ENCODE peak calls at places on chromosomes 3 and 15, in nine cellular contexts. A, I, R, B, J, K, U, C and F are unnamed samples.

GRCh38 chr3:194814878-194815357 is 129.2 kb downstream of the FAM43A start:
- DNase-seq in A (no peak), I (no peak), R (peak; percentile 8), B (no peak), J (no peak), K (peak; percentile 16), U (peak; percentile 50), C (no peak), F (no peak)

GRCh38 chr3:186551387-186551786 is 7.2 kb upstream of the CRYGS start:
- DNase-seq in A (no peak), I (no peak), R (no peak), B (no peak), J (no peak), K (no peak), U (no peak), C (no peak), F (no peak)

GRCh38 chr3:14464521-14464920 is 62.1 kb downstream of the SLC6A6 start:
- DNase-seq in A (no peak), I (no peak), R (no peak), B (no peak), J (no peak), K (no peak), U (no peak), C (no peak), F (no peak)

GRCh38 chr3:48018841-48019240 is 2.6 kb upstream of the MAP4 start:
- DNase-seq in A (no peak), I (peak; percentile 81), R (no peak), B (no peak), J (no peak), K (no peak), U (peak; percentile 84), C (no peak), F (no peak)

GRCh38 chr15:51312754-51313390 is 25.5 kb downstream of the CYP19A1 start:
- DNase-seq in A (no peak), I (peak; percentile 32), R (no peak), B (no peak), J (no peak), K (no peak), U (peak; percentile 62), C (no peak), F (no peak)

GRCh38 chr3:149375164-149375823 is 2.2 kb downstream of the TM4SF1 start:
- DNase-seq in A (no peak), I (no peak), R (no peak), B (no peak), J (no peak), K (no peak), U (no peak), C (no peak), F (no peak)

GRCh38 chr3:141669434-141669833 is 68.7 kb upstream of the RNF7 start:
- DNase-seq in A (no peak), I (no peak), R (no peak), B (no peak), J (no peak), K (no peak), U (no peak), C (no peak), F (no peak)

GRCh38 chr3:156161172-156161571 is 40.8 kb downstream of the KCNAB1 start:
- DNase-seq in A (no peak), I (no peak), R (no peak), B (no peak), J (no peak), K (no peak), U (peak; percentile 45), C (no peak), F (no peak)

GRCh38 chr3:69602112-69602511 is 137.2 kb upstream of the MITF start:
- DNase-seq in A (no peak), I (no peak), R (no peak), B (no peak), J (no peak), K (no peak), U (no peak), C (no peak), F (no peak)

GRCh38 chr3:150216041-150216811 is 191.9 kb upstream of the TSC22D2 start:
- DNase-seq in A (no peak), I (no peak), R (no peak), B (peak; percentile 33), J (peak; percentile 43), K (no peak), U (peak; percentile 84), C (no peak), F (no peak)

GRCh38 chr15:52112203-52112750 is 298 bp downstream of the BCL2L10 start:
- DNase-seq in A (peak; percentile 50), I (no peak), R (peak; percentile 72), B (peak; percentile 36), J (no peak), K (no peak), U (peak; percentile 61), C (no peak), F (no peak)

GRCh38 chr3:56257826-56258225 is 210.4 kb downstream of the ERC2 start:
- DNase-seq in A (no peak), I (no peak), R (no peak), B (no peak), J (no peak), K (no peak), U (no peak), C (no peak), F (no peak)

GRCh38 chr15:58200739-58201138 is 62.6 kb downstream of the AQP9 start:
- DNase-seq in A (no peak), I (no peak), R (no peak), B (no peak), J (no peak), K (no peak), U (no peak), C (no peak), F (no peak)

GRCh38 chr15:61832223-61832622 is 228.0 kb downstream of the VPS13C start:
- DNase-seq in A (no peak), I (no peak), R (no peak), B (no peak), J (no peak), K (no peak), U (no peak), C (no peak), F (no peak)

GRCh38 chr15:61834076-61834697 is 226.1 kb downstream of the VPS13C start:
- DNase-seq in A (peak; percentile 81), I (peak; percentile 10), R (peak; percentile 95), B (peak; percentile 92), J (peak; percentile 65), K (peak; percentile 75), U (peak; percentile 91), C (peak; percentile 67), F (peak; percentile 77)

GRCh38 chr15:61835029-61835428 is 225.2 kb downstream of the VPS13C start:
- DNase-seq in A (no peak), I (no peak), R (no peak), B (no peak), J (no peak), K (no peak), U (no peak), C (no peak), F (no peak)

GRCh38 chr15:61839541-61839940 is 220.7 kb downstream of the VPS13C start:
- DNase-seq in A (no peak), I (no peak), R (no peak), B (no peak), J (no peak), K (no peak), U (no peak), C (no peak), F (no peak)

GRCh38 chr15:61835476-61836106 is 224.7 kb downstream of the VPS13C start:
- DNase-seq in A (peak; percentile 62), I (no peak), R (peak; percentile 92), B (peak; percentile 86), J (peak; percentile 51), K (peak; percentile 62), U (peak; percentile 84), C (peak; percentile 67), F (peak; percentile 62)
- TF ChIP-seq CTCF in A (peak; percentile 95), I (peak; percentile 89), R (peak; percentile 94), B (peak; percentile 98), J (peak; percentile 54), K (peak; percentile 95), U (peak; percentile 98), C (peak; percentile 97), F (peak; percentile 96)

DNA sequence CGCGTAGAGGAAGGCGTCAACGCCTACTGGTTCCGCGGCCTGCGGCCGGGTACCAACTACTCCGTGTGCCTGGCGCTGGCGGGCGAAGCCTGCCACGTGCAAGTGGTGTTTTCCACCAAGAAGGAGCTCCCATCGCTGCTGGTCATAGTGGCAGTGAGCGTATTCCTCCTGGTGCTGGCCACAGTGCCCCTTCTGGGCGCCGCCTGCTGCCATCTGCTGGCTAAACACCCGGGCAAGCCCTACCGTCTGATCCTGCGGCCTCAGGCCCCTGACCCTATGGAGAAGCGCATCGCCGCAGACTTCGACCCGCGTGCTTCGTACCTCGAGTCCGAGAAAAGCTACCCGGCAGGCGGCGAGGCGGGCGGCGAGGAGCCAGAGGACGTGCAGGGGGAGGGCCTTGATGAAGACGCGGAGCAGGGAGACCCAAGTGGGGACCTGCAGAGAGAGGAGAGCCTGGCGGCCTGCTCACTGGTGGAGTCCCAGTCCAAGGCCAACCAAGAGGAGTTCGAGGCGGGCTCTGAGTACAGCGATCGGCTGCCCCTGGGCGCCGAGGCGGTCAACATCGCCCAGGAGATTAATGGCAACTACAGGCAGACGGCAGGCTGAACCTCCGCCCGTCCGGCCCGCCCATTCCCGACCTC is 4.1 kb downstream of the ISLR2 start:
- DNase-seq in A (no peak), I (no peak), R (peak; percentile 95), B (peak; percentile 81), J (peak; percentile 23), K (no peak), U (peak; percentile 74), C (no peak), F (no peak)
- TF ChIP-seq CTCF in A (peak; percentile 35), I (peak; percentile 57), R (peak; percentile 88), B (peak; percentile 39), J (no peak), K (peak; percentile 35), U (peak; percentile 24), C (peak; percentile 7), F (peak; percentile 60)

GRCh38 chr3:182947892-182948291 is 32.4 kb downstream of the DCUN1D1 start:
- DNase-seq in A (no peak), I (no peak), R (no peak), B (no peak), J (no peak), K (no peak), U (no peak), C (peak; percentile 6), F (no peak)
- TF ChIP-seq CTCF in A (no peak), I (peak; percentile 39), R (peak; percentile 42), B (no peak), J (no peak), K (no peak), U (no peak), C (no peak), F (no peak)

GRCh38 chr15:98547255-98547654 is 101.1 kb upstream of the IGF1R start:
- DNase-seq in A (no peak), I (no peak), R (no peak), B (no peak), J (no peak), K (no peak), U (peak; percentile 39), C (no peak), F (no peak)

GRCh38 chr15:98549741-98550140 is 98.6 kb upstream of the IGF1R start:
- DNase-seq in A (no peak), I (no peak), R (no peak), B (no peak), J (no peak), K (no peak), U (no peak), C (no peak), F (no peak)

GRCh38 chr15:98547741-98548166 is 100.6 kb upstream of the IGF1R start:
- DNase-seq in A (peak; percentile 52), I (no peak), R (peak; percentile 79), B (peak; percentile 37), J (peak; percentile 32), K (no peak), U (peak; percentile 57), C (no peak), F (no peak)

GRCh38 chr15:98549003-98549402 is 99.3 kb upstream of the IGF1R start:
- DNase-seq in A (no peak), I (no peak), R (no peak), B (no peak), J (no peak), K (no peak), U (no peak), C (no peak), F (no peak)

GRCh38 chr15:98548172-98548971 is 100.0 kb upstream of the IGF1R start:
- DNase-seq in A (peak; percentile 82), I (peak; percentile 63), R (peak; percentile 89), B (peak; percentile 71), J (peak; percentile 80), K (peak; percentile 80), U (peak; percentile 88), C (peak; percentile 84), F (peak; percentile 14)
- TF ChIP-seq CTCF in A (peak; percentile 29), I (peak; percentile 41), R (peak; percentile 59), B (peak; percentile 13), J (no peak), K (no peak), U (peak; percentile 4), C (peak; percentile 27), F (no peak)